ENCODE peak calls at places on chromosomes 1 and 21, in five cellular contexts. C is HS-5, X is adipocyte, B is EL, N is M059J. W is an unnamed sample.

GRCh38 chr1:18652791-18653190 is 22.1 kb downstream of the PAX7 start:
- DNase-seq in C (no peak), X (no peak), B (no peak), N (no peak), W (no peak)

GRCh38 chr1:164466001-164466421 is 93.0 kb upstream of the PBX1 start:
- DNase-seq in C (no peak), X (no peak), B (no peak), N (no peak), W (no peak)

GRCh38 chr1:234505774-234506114 is 26.8 kb upstream of the TARBP1 start:
- DNase-seq in C (peak; percentile 71), X (peak; percentile 83), B (peak; percentile 51), N (peak; percentile 73), W (peak; percentile 92)

GRCh38 chr1:199463521-199464127 is 563.9 kb upstream of the NR5A2 start:
- DNase-seq in C (peak; percentile 5), X (peak; percentile 34), B (peak; percentile 74), N (peak; percentile 85), W (peak; percentile 51)

GRCh38 chr1:22313321-22313720 is 138.3 kb upstream of the ZBTB40 start:
- DNase-seq in C (no peak), X (no peak), B (no peak), N (no peak), W (no peak)

GRCh38 chr1:7207875-7208646 is 422.8 kb downstream of the CAMTA1 start:
- DNase-seq in C (no peak), X (peak; percentile 43), B (peak; percentile 74), N (peak; percentile 63), W (peak; percentile 42)

GRCh38 chr1:33826311-33826710 is 37.6 kb upstream of the HMGB4 start:
- DNase-seq in C (no peak), X (no peak), B (no peak), N (no peak), W (no peak)

GRCh38 chr1:57188169-57188568 is 222.4 kb upstream of the C8B start:
- DNase-seq in C (peak; percentile 25), X (no peak), B (no peak), N (no peak), W (no peak)

GRCh38 chr1:162276493-162276892 is 100.2 kb downstream of the SPATA46 start:
- DNase-seq in C (peak; percentile 28), X (peak; percentile 69), B (peak; percentile 42), N (peak; percentile 55), W (no peak)

GRCh38 chr1:25731626-25732370 is 68.2 kb upstream of the SELENON start:
- DNase-seq in C (no peak), X (no peak), B (no peak), N (no peak), W (no peak)

GRCh38 chr1:5423109-5423508 is 569.1 kb downstream of the NPHP4 start:
- DNase-seq in C (no peak), X (no peak), B (no peak), N (peak; percentile 86), W (no peak)

GRCh38 chr1:65235867-65236805 is 73.2 kb upstream of the DNAJC6 start:
- DNase-seq in C (no peak), X (peak; percentile 64), B (peak; percentile 62), N (peak; percentile 64), W (peak; percentile 30)

GRCh38 chr1:52281518-52281917 is 84.5 kb downstream of the CC2D1B start:
- DNase-seq in C (no peak), X (peak; percentile 54), B (peak; percentile 15), N (no peak), W (no peak)

GRCh38 chr1:21553116-21553926 is 44.1 kb downstream of the ALPL start:
- DNase-seq in C (peak; percentile 79), X (peak; percentile 53), B (peak; percentile 84), N (peak; percentile 51), W (peak; percentile 51)

GRCh38 chr21:38790038-38790437 is 15.7 kb upstream of the ETS2 start:
- DNase-seq in C (no peak), X (no peak), B (no peak), N (no peak), W (no peak)